ENCODE peak calls at places on chromosome 9, in four cellular contexts. I is HFF-Myc, O is LoVo, J is epithelial cell of proximal tubule. T is an unnamed sample.

GRCh38 chr9:132575005-132575609 is 7.3 kb upstream of the BARHL1 start:
- DNase-seq in J (no peak), I (peak; percentile 43), O (peak; percentile 55), T (peak; percentile 84)

GRCh38 chr9:111691686-111692329 is 30.4 kb downstream of the GNG10 start:
- DNase-seq in I (peak; percentile 19), O (peak; percentile 37), J (no peak), T (no peak)

GRCh38 chr9:30519756-30520155 is 1864.7 kb upstream of the ACO1 start:
- DNase-seq in J (no peak), I (no peak), O (no peak), T (no peak)

GRCh38 chr9:28207657-28208056 is 634.4 kb upstream of the C9orf72 start:
- DNase-seq in O (no peak), J (no peak), I (no peak), T (no peak)

GRCh38 chr9:95097279-95097678 is 220.2 kb downstream of the FANCC start:
- DNase-seq in O (no peak), I (no peak), J (no peak), T (no peak)

GRCh38 chr9:551986-552930 is 289.2 kb upstream of the DMRT1 start:
- DNase-seq in O (no peak), J (no peak), I (no peak), T (no peak)

GRCh38 chr9:75027187-75028107 is 646 bp downstream of the CARNMT1 start:
- DNase-seq in O (peak; percentile 34), I (peak; percentile 15), J (no peak), T (peak; percentile 37)

GRCh38 chr9:104780796-104781395 is 17.0 kb downstream of the NIPSNAP3B start:
- DNase-seq in I (no peak), O (peak; percentile 31), J (no peak), T (peak; percentile 13)

GRCh38 chr9:35287986-35288515 is 126.2 kb downstream of the UNC13B start:
- DNase-seq in J (no peak), I (no peak), O (no peak), T (no peak)

GRCh38 chr9:114266969-114267368 is 55.9 kb upstream of the ORM1 start:
- DNase-seq in J (no peak), I (no peak), O (no peak), T (no peak)

GRCh38 chr9:33619666-33620404 is 95.8 kb downstream of the ANKRD18B start:
- DNase-seq in J (peak; percentile 7), I (peak; percentile 81), O (peak; percentile 38), T (no peak)

GRCh38 chr9:94622087-94622486 is 17.2 kb downstream of the FBP1 start:
- DNase-seq in I (no peak), O (no peak), J (no peak), T (no peak)

GRCh38 chr9:70924905-70925547 is 196.4 kb downstream of the TRPM3 start:
- DNase-seq in J (peak; percentile 41), O (peak; percentile 69), I (peak; percentile 33), T (peak; percentile 34)

GRCh38 chr9:105967798-105968197 is 273.5 kb downstream of the TMEM38B start:
- DNase-seq in O (no peak), I (no peak), J (no peak), T (no peak)

GRCh38 chr9:110443878-110444245 is 106.2 kb upstream of the TXNDC8 start:
- DNase-seq in I (no peak), J (no peak), O (no peak), T (no peak)

GRCh38 chr9:37972346-37972745 is 68.4 kb upstream of the SLC25A51 start:
- DNase-seq in J (no peak), I (no peak), O (no peak), T (no peak)

GRCh38 chr9:122248448-122248865 is 16.2 kb downstream of the RBM18 start:
- DNase-seq in J (peak; percentile 35), O (no peak), I (no peak), T (no peak)

GRCh38 chr9:99358668-99359067 is 136.6 kb downstream of the SEC61B start:
- DNase-seq in I (no peak), O (no peak), J (no peak), T (no peak)

GRCh38 chr9:124511426-124511840 is 4.2 kb upstream of the NR5A1 start:
- DNase-seq in I (no peak), J (no peak), O (no peak), T (no peak)

GRCh38 chr9:6414291-6414690 is 1.3 kb downstream of the UHRF2 start:
- DNase-seq in I (no peak), J (no peak), O (peak; percentile 42), T (no peak)

GRCh38 chr9:125438506-125439433 is 177.1 kb downstream of the GAPVD1 start:
- DNase-seq in I (no peak), O (no peak), J (no peak), T (no peak)

GRCh38 chr9:101664432-101664831 is 69.7 kb upstream of the PPP3R2 start:
- DNase-seq in J (no peak), O (no peak), I (no peak), T (no peak)

GRCh38 chr9:37144762-37145161 is 24.4 kb downstream of the ZCCHC7 start:
- DNase-seq in O (no peak), I (no peak), J (no peak), T (no peak)

GRCh38 chr9:113993838-113994540 is 84.1 kb downstream of the AMBP start:
- DNase-seq in J (no peak), O (no peak), I (no peak), T (no peak)

GRCh38 chr9:35828716-35829083 is at the start of gene FAM221B:
- DNase-seq in O (no peak), I (no peak), J (no peak), T (peak; percentile 7)

GRCh38 chr9:97507585-97507984 is 6.1 kb downstream of the TMOD1 start:
- DNase-seq in J (no peak), O (no peak), I (no peak), T (no peak)

GRCh38 chr9:127158995-127159801 is 36.8 kb upstream of the ANGPTL2 start:
- DNase-seq in J (peak; percentile 89), O (peak; percentile 11), I (peak; percentile 51), T (peak; percentile 31)

GRCh38 chr9:130835441-130836298 is 616 bp downstream of the ABL1 start:
- DNase-seq in O (peak; percentile 11), I (no peak), J (no peak), T (peak; percentile 19)

GRCh38 chr9:112059145-112059979 is 115.7 kb downstream of the SUSD1 start:
- DNase-seq in I (peak; percentile 38), O (no peak), J (peak; percentile 100), T (no peak)

GRCh38 chr9:130963337-130963908 is 24.4 kb upstream of the FIBCD1 start:
- DNase-seq in I (no peak), J (no peak), O (no peak), T (no peak)

GRCh38 chr9:5799314-5799713 is 33.6 kb downstream of the ERMP1 start:
- DNase-seq in I (peak; percentile 32), O (no peak), J (no peak), T (peak; percentile 12)

GRCh38 chr9:126159661-126160060 is 167.0 kb upstream of the MVB12B start:
- DNase-seq in I (no peak), O (no peak), J (no peak), T (no peak)

GRCh38 chr9:98991981-98992884 is 48.5 kb downstream of the COL15A1 start:
- DNase-seq in O (no peak), J (no peak), I (no peak), T (no peak)

GRCh38 chr9:38263534-38263933 is 129.0 kb upstream of the ALDH1B1 start:
- DNase-seq in O (peak; percentile 18), J (peak; percentile 7), I (peak; percentile 9), T (peak; percentile 1)